ENCODE peak calls at places on chromosome 3, in seven cellular contexts. One of them, this sample, is unnamed.

GRCh38 chr3:196159952-196160804 is 51.0 kb downstream of the ZDHHC19 start:
- DNase-seq in H1: peak; percentile 69
- DNase-seq in trophoblast cell: peak; percentile 31
- DNase-seq in IMR-90: peak; percentile 93
- DNase-seq in mesendoderm: no peak
- DNase-seq in H9: peak; percentile 69
- DNase-seq in mesenchymal stem cell: peak; percentile 46
- DNase-seq in this sample: no peak

GRCh38 chr3:16861432-16861831 is 23.3 kb upstream of the PLCL2 start:
- DNase-seq in H1: no peak
- DNase-seq in trophoblast cell: no peak
- DNase-seq in IMR-90: no peak
- DNase-seq in mesendoderm: no peak
- DNase-seq in H9: no peak
- DNase-seq in mesenchymal stem cell: no peak
- DNase-seq in this sample: no peak

GRCh38 chr3:22585504-22585903 is 617.6 kb upstream of the UBE2E2 start:
- DNase-seq in H1: no peak
- DNase-seq in trophoblast cell: no peak
- DNase-seq in IMR-90: peak; percentile 38
- DNase-seq in mesendoderm: peak; percentile 53
- DNase-seq in H9: no peak
- DNase-seq in mesenchymal stem cell: peak; percentile 14
- DNase-seq in this sample: no peak

GRCh38 chr3:102174832-102175374 is 259.9 kb upstream of the ZPLD1 start:
- DNase-seq in H1: no peak
- DNase-seq in trophoblast cell: no peak
- DNase-seq in IMR-90: peak; percentile 25
- DNase-seq in mesendoderm: no peak
- DNase-seq in H9: no peak
- DNase-seq in mesenchymal stem cell: no peak
- DNase-seq in this sample: no peak

GRCh38 chr3:113906568-113907140 is 41.2 kb upstream of the ZDHHC23 start:
- DNase-seq in H1: no peak
- DNase-seq in trophoblast cell: no peak
- DNase-seq in IMR-90: peak; percentile 17
- DNase-seq in mesendoderm: no peak
- DNase-seq in H9: no peak
- DNase-seq in mesenchymal stem cell: no peak
- DNase-seq in this sample: no peak

GRCh38 chr3:10196389-10197052 is 31.8 kb downstream of the IRAK2 start:
- DNase-seq in H1: no peak
- DNase-seq in trophoblast cell: no peak
- DNase-seq in IMR-90: peak; percentile 90
- DNase-seq in mesendoderm: no peak
- DNase-seq in H9: no peak
- DNase-seq in mesenchymal stem cell: peak; percentile 65
- DNase-seq in this sample: no peak

GRCh38 chr3:68504185-68504584 is 428.2 kb downstream of the TAFA4 start:
- DNase-seq in H1: no peak
- DNase-seq in trophoblast cell: no peak
- DNase-seq in IMR-90: no peak
- DNase-seq in mesendoderm: peak; percentile 25
- DNase-seq in H9: peak; percentile 25
- DNase-seq in mesenchymal stem cell: no peak
- DNase-seq in this sample: peak; percentile 21

GRCh38 chr3:12798559-12799179 is 2.2 kb downstream of the CAND2 start:
- DNase-seq in H1: no peak
- DNase-seq in trophoblast cell: no peak
- DNase-seq in IMR-90: no peak
- DNase-seq in mesendoderm: no peak
- DNase-seq in H9: no peak
- DNase-seq in mesenchymal stem cell: no peak
- DNase-seq in this sample: no peak

GRCh38 chr3:77577264-77577663 is 537.4 kb downstream of the ROBO2 start:
- DNase-seq in H1: no peak
- DNase-seq in trophoblast cell: no peak
- DNase-seq in IMR-90: no peak
- DNase-seq in mesendoderm: no peak
- DNase-seq in H9: no peak
- DNase-seq in mesenchymal stem cell: no peak
- DNase-seq in this sample: no peak

GRCh38 chr3:141276398-141276797 is 44.8 kb downstream of the PXYLP1 start:
- DNase-seq in H1: no peak
- DNase-seq in trophoblast cell: no peak
- DNase-seq in IMR-90: no peak
- DNase-seq in mesendoderm: no peak
- DNase-seq in H9: no peak
- DNase-seq in mesenchymal stem cell: no peak
- DNase-seq in this sample: no peak
- H4K8ac ChIP-seq in H1: no peak overlapping the region
- H4K8ac ChIP-seq in trophoblast cell: no peak overlapping the region
- H4K8ac ChIP-seq in IMR-90: no peak overlapping the region
- H4K8ac ChIP-seq in mesendoderm: no peak overlapping the region
- H4K8ac ChIP-seq in H9: no peak overlapping the region
- H4K8ac ChIP-seq in mesenchymal stem cell: no peak overlapping the region
- H4K8ac ChIP-seq in this sample: no peak overlapping the region

GRCh38 chr3:154954750-154955149 is 125.4 kb upstream of the MME start:
- DNase-seq in H1: no peak
- DNase-seq in trophoblast cell: peak; percentile 70
- DNase-seq in IMR-90: peak; percentile 76
- DNase-seq in mesendoderm: peak; percentile 75
- DNase-seq in H9: no peak
- DNase-seq in mesenchymal stem cell: peak; percentile 59
- DNase-seq in this sample: no peak

GRCh38 chr3:154952538-154952937 is 127.6 kb upstream of the MME start:
- DNase-seq in H1: no peak
- DNase-seq in trophoblast cell: no peak
- DNase-seq in IMR-90: no peak
- DNase-seq in mesendoderm: no peak
- DNase-seq in H9: no peak
- DNase-seq in mesenchymal stem cell: no peak
- DNase-seq in this sample: no peak

GRCh38 chr3:154955907-154956533 is 124.1 kb upstream of the MME start:
- DNase-seq in H1: no peak
- DNase-seq in trophoblast cell: no peak
- DNase-seq in IMR-90: no peak
- DNase-seq in mesendoderm: no peak
- DNase-seq in H9: no peak
- DNase-seq in mesenchymal stem cell: no peak
- DNase-seq in this sample: no peak

GRCh38 chr3:154953538-154953937 is 126.6 kb upstream of the MME start:
- DNase-seq in H1: no peak
- DNase-seq in trophoblast cell: no peak
- DNase-seq in IMR-90: no peak
- DNase-seq in mesendoderm: no peak
- DNase-seq in H9: no peak
- DNase-seq in mesenchymal stem cell: no peak
- DNase-seq in this sample: no peak

DNA sequence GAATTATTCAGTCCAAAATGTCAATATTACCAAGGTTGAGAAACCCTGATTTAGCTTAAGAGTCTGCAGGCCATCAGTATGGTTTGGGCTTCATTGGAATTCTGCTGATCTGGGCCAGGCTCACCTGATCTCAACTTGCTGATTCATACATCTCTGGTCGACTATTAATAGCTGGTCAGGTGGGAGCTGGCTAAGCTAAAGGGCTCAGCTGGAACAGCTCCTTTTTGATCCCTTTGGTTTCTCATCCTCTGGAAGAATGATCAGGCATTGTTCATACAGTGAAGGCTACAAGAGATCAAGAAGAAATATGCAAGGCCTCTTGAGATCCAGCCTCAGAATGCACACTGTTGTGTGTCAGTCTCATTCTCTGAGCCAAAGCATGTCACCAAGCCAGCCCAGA is 123.3 kb upstream of the MME start:
- DNase-seq in H1: no peak
- DNase-seq in trophoblast cell: no peak
- DNase-seq in IMR-90: no peak
- DNase-seq in mesendoderm: no peak
- DNase-seq in H9: no peak
- DNase-seq in mesenchymal stem cell: no peak
- DNase-seq in this sample: no peak
- H3K18ac ChIP-seq in H1: no peak overlapping the region
- H3K18ac ChIP-seq in trophoblast cell: no peak overlapping the region
- H3K18ac ChIP-seq in IMR-90: no peak overlapping the region
- H3K18ac ChIP-seq in mesendoderm: no peak overlapping the region
- H3K18ac ChIP-seq in H9: no peak overlapping the region
- H3K18ac ChIP-seq in mesenchymal stem cell: no peak overlapping the region
- H3K18ac ChIP-seq in this sample: no peak overlapping the region

GRCh38 chr3:148203263-148204010 is 494.3 kb upstream of the AGTR1 start:
- DNase-seq in H1: no peak
- DNase-seq in trophoblast cell: no peak
- DNase-seq in IMR-90: peak; percentile 5
- DNase-seq in mesendoderm: peak; percentile 82
- DNase-seq in H9: no peak
- DNase-seq in mesenchymal stem cell: no peak
- DNase-seq in this sample: no peak
- H4K8ac ChIP-seq in H1: no peak overlapping the region
- H4K8ac ChIP-seq in trophoblast cell: no peak overlapping the region
- H4K8ac ChIP-seq in IMR-90: no peak overlapping the region
- H4K8ac ChIP-seq in mesendoderm: no peak overlapping the region
- H4K8ac ChIP-seq in H9: no peak overlapping the region
- H4K8ac ChIP-seq in mesenchymal stem cell: no peak overlapping the region
- H4K8ac ChIP-seq in this sample: no peak overlapping the region

GRCh38 chr3:38579551-38580449 is 69.7 kb downstream of the SCN5A start:
- DNase-seq in H1: no peak
- DNase-seq in trophoblast cell: no peak
- DNase-seq in IMR-90: peak; percentile 42
- DNase-seq in mesendoderm: peak; percentile 76
- DNase-seq in H9: peak; percentile 33
- DNase-seq in mesenchymal stem cell: no peak
- DNase-seq in this sample: no peak

GRCh38 chr3:38579146-38579545 is 70.3 kb downstream of the SCN5A start:
- DNase-seq in H1: peak; percentile 61
- DNase-seq in trophoblast cell: peak; percentile 16
- DNase-seq in IMR-90: no peak
- DNase-seq in mesendoderm: peak; percentile 71
- DNase-seq in H9: peak; percentile 72
- DNase-seq in mesenchymal stem cell: no peak
- DNase-seq in this sample: no peak

GRCh38 chr3:38577089-38578080 is 72.1 kb downstream of the SCN5A start:
- DNase-seq in H1: peak; percentile 35
- DNase-seq in trophoblast cell: no peak
- DNase-seq in IMR-90: no peak
- DNase-seq in mesendoderm: no peak
- DNase-seq in H9: peak; percentile 22
- DNase-seq in mesenchymal stem cell: no peak
- DNase-seq in this sample: no peak

GRCh38 chr3:38578081-38578475 is 71.4 kb downstream of the SCN5A start:
- DNase-seq in H1: peak; percentile 11
- DNase-seq in trophoblast cell: no peak
- DNase-seq in IMR-90: no peak
- DNase-seq in mesendoderm: no peak
- DNase-seq in H9: no peak
- DNase-seq in mesenchymal stem cell: no peak
- DNase-seq in this sample: no peak

DNA sequence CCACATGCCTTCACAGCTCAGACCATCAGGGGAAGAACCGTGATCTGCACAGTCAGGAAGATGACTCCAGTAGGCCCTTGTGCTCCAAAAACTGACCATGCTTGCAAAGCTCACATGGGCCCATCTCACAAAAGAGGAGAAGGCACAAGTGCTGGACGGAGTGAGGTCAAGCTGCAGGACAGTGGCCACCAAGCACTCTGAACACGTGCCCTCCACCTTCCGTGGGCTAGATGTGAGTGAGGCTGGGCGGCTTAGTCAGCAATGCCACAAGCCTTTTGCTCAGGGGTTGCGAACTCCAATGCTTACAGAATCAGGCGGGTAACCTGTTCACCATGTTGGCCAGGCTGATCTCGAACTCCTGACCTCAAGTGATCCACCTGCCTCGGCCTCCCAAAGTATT is 70.9 kb downstream of the SCN5A start:
- DNase-seq in H1: peak; percentile 31
- DNase-seq in trophoblast cell: no peak
- DNase-seq in IMR-90: no peak
- DNase-seq in mesendoderm: no peak
- DNase-seq in H9: peak; percentile 19
- DNase-seq in mesenchymal stem cell: no peak
- DNase-seq in this sample: no peak
- H3K18ac ChIP-seq in H1: no peak overlapping the region
- H3K18ac ChIP-seq in trophoblast cell: no peak overlapping the region
- H3K18ac ChIP-seq in IMR-90: no peak overlapping the region
- H3K18ac ChIP-seq in mesendoderm: no peak overlapping the region
- H3K18ac ChIP-seq in H9: no peak overlapping the region
- H3K18ac ChIP-seq in mesenchymal stem cell: no peak overlapping the region
- H3K18ac ChIP-seq in this sample: peak overlapping the region; percentile 30

GRCh38 chr3:147904421-147904820 is 495.3 kb downstream of the ZIC1 start:
- DNase-seq in H1: no peak
- DNase-seq in trophoblast cell: no peak
- DNase-seq in IMR-90: no peak
- DNase-seq in mesendoderm: no peak
- DNase-seq in H9: no peak
- DNase-seq in mesenchymal stem cell: no peak
- DNase-seq in this sample: no peak

GRCh38 chr3:147906275-147906674 is 497.1 kb downstream of the ZIC1 start:
- DNase-seq in H1: no peak
- DNase-seq in trophoblast cell: no peak
- DNase-seq in IMR-90: peak; percentile 39
- DNase-seq in mesendoderm: no peak
- DNase-seq in H9: no peak
- DNase-seq in mesenchymal stem cell: no peak
- DNase-seq in this sample: no peak

DNA sequence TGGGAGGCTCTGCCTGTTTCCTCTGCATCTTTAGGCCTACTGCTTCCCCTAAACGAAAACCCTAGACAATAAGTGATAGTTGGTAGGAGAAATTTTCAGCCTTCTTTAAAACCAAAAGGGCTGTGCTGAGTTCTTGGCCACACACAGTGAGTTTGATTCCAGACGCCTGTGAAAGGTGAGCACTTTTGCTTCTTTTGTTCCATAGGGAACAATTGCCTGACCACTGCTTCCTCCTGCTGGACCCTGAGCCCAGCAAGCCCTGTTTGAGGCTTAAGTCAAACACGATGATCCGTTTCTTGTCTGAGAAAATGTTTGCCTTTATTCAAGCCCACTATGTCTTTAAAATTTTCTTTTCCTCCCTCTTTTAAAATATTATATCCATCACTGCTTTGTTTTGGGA is 493.9 kb downstream of the ZIC1 start:
- DNase-seq in H1: peak; percentile 46
- DNase-seq in trophoblast cell: no peak
- DNase-seq in IMR-90: no peak
- DNase-seq in mesendoderm: peak; percentile 25
- DNase-seq in H9: no peak
- DNase-seq in mesenchymal stem cell: no peak
- DNase-seq in this sample: peak; percentile 18
- H4K8ac ChIP-seq in H1: no peak overlapping the region
- H4K8ac ChIP-seq in trophoblast cell: no peak overlapping the region
- H4K8ac ChIP-seq in IMR-90: no peak overlapping the region
- H4K8ac ChIP-seq in mesendoderm: no peak overlapping the region
- H4K8ac ChIP-seq in H9: no peak overlapping the region
- H4K8ac ChIP-seq in mesenchymal stem cell: no peak overlapping the region
- H4K8ac ChIP-seq in this sample: no peak overlapping the region

GRCh38 chr3:136903899-136904298 is 41.9 kb downstream of the NCK1 start:
- DNase-seq in H1: no peak
- DNase-seq in trophoblast cell: no peak
- DNase-seq in IMR-90: no peak
- DNase-seq in mesendoderm: no peak
- DNase-seq in H9: no peak
- DNase-seq in mesenchymal stem cell: no peak
- DNase-seq in this sample: no peak
- H3K18ac ChIP-seq in H1: no peak overlapping the region
- H3K18ac ChIP-seq in trophoblast cell: no peak overlapping the region
- H3K18ac ChIP-seq in IMR-90: no peak overlapping the region
- H3K18ac ChIP-seq in mesendoderm: no peak overlapping the region
- H3K18ac ChIP-seq in H9: no peak overlapping the region
- H3K18ac ChIP-seq in mesenchymal stem cell: no peak overlapping the region
- H3K18ac ChIP-seq in this sample: no peak overlapping the region

GRCh38 chr3:182704926-182705325 is 88.4 kb upstream of the ATP11B start:
- DNase-seq in H1: peak; percentile 56
- DNase-seq in trophoblast cell: no peak
- DNase-seq in IMR-90: no peak
- DNase-seq in mesendoderm: peak; percentile 83
- DNase-seq in H9: peak; percentile 78
- DNase-seq in mesenchymal stem cell: no peak
- DNase-seq in this sample: no peak
- H4K8ac ChIP-seq in H1: no peak overlapping the region
- H4K8ac ChIP-seq in trophoblast cell: no peak overlapping the region
- H4K8ac ChIP-seq in IMR-90: no peak overlapping the region
- H4K8ac ChIP-seq in mesendoderm: no peak overlapping the region
- H4K8ac ChIP-seq in H9: no peak overlapping the region
- H4K8ac ChIP-seq in mesenchymal stem cell: no peak overlapping the region
- H4K8ac ChIP-seq in this sample: no peak overlapping the region